ENCODE peak calls at places on chromosomes 3 and 15, in five cellular contexts. Y, M, R, I and Z are unnamed samples.

GRCh38 chr3:36729204-36730056 is 34.9 kb downstream of the DCLK3 start:
- DNase-seq in Y (no peak), I (no peak), R (peak), M (no peak), Z (no peak)

GRCh38 chr3:156816091-156816793 is 9.9 kb upstream of the LEKR1 start:
- DNase-seq in I (peak), R (no peak), Y (no peak), M (peak), Z (peak)

GRCh38 chr15:52318729-52319500 is 23.3 kb upstream of the MYO5C start:
- DNase-seq in I (no peak), R (no peak), Y (peak), M (no peak), Z (no peak)

GRCh38 chr3:126418256-126418530 is 23.5 kb downstream of the CFAP100 start:
- DNase-seq in Y (no peak), M (peak), R (peak), I (no peak), Z (peak)

GRCh38 chr15:68113273-68113672 is 59.2 kb downstream of the PIAS1 start:
- DNase-seq in R (peak), Y (no peak), M (no peak), I (no peak), Z (no peak)

GRCh38 chr15:42107483-42107882 is 13.1 kb upstream of the PLA2G4D start:
- DNase-seq in I (peak), R (no peak), Y (no peak), M (peak), Z (no peak)

GRCh38 chr15:66080791-66081475 is 172.6 kb downstream of the MEGF11 start:
- DNase-seq in I (no peak), M (no peak), R (peak), Y (no peak), Z (peak)

GRCh38 chr3:49465269-49466034 is 4.6 kb upstream of the DAG1 start:
- DNase-seq in Y (no peak), M (no peak), R (peak), I (peak), Z (no peak)

GRCh38 chr15:70762469-70763119 is 764 bp downstream of the UACA start:
- DNase-seq in Y (peak), R (peak), I (peak), M (peak), Z (peak)

GRCh38 chr3:101100361-101101009 is 107.3 kb upstream of the ABI3BP start:
- DNase-seq in M (no peak), Y (no peak), R (no peak), I (no peak), Z (no peak)

GRCh38 chr3:50237133-50237651 is 1.2 kb downstream of the GNAI2 start:
- DNase-seq in Y (no peak), I (no peak), M (peak), R (peak), Z (no peak)

GRCh38 chr3:8663177-8664061 is 18.8 kb upstream of the SSUH2 start:
- DNase-seq in M (no peak), Y (peak), I (peak), R (peak), Z (no peak)

GRCh38 chr3:111652492-111653180 is 57.5 kb upstream of the ZBED2 start:
- DNase-seq in M (no peak), Y (no peak), I (no peak), R (no peak), Z (no peak)

GRCh38 chr3:16286161-16286560 is 21.1 kb downstream of the OXNAD1 start:
- DNase-seq in R (no peak), I (no peak), M (no peak), Y (no peak), Z (no peak)

GRCh38 chr15:89381330-89381729 is 46.7 kb upstream of the POLG start:
- DNase-seq in Y (no peak), I (no peak), R (peak), M (peak), Z (no peak)

GRCh38 chr3:24401090-24401810 is 93.4 kb downstream of the THRB start:
- DNase-seq in Y (no peak), M (no peak), R (no peak), I (no peak), Z (no peak)

GRCh38 chr15:68209735-68210408 is 4.7 kb upstream of the CALML4 start:
- DNase-seq in I (no peak), Y (no peak), M (peak), R (no peak), Z (peak)

GRCh38 chr3:66985336-66985920 is 12.7 kb upstream of the KBTBD8 start:
- DNase-seq in Y (no peak), I (no peak), R (no peak), M (no peak), Z (no peak)

GRCh38 chr15:32671339-32672325 is 30.1 kb downstream of the SCG5 start:
- DNase-seq in R (no peak), M (no peak), I (no peak), Y (no peak), Z (no peak)

GRCh38 chr3:72661115-72661457 is 187.2 kb downstream of the SHQ1 start:
- DNase-seq in I (peak), R (peak), M (no peak), Y (peak), Z (peak)

GRCh38 chr3:61560452-61561373 is 658 bp upstream of the PTPRG start:
- DNase-seq in Y (peak), R (peak), I (peak), M (peak), Z (peak)

GRCh38 chr15:36208868-36209582 is 370.4 kb upstream of the CDIN1 start:
- DNase-seq in I (no peak), M (no peak), Y (no peak), R (no peak), Z (no peak)

GRCh38 chr3:150118219-150118618 is 147.5 kb upstream of the PFN2 start:
- DNase-seq in I (no peak), Y (no peak), R (no peak), M (no peak), Z (no peak)

GRCh38 chr3:106097817-106098410 is 229.1 kb upstream of the CBLB start:
- DNase-seq in Y (no peak), I (no peak), M (no peak), R (no peak), Z (no peak)

GRCh38 chr3:123301331-123302184 is 99.8 kb downstream of the SEC22A start:
- DNase-seq in I (no peak), R (no peak), M (peak), Y (no peak), Z (no peak)

GRCh38 chr15:42072141-42072685 is 22.1 kb downstream of the PLA2G4D start:
- DNase-seq in R (no peak), M (no peak), Y (no peak), I (no peak), Z (peak)

GRCh38 chr15:81256916-81257315 is 60.2 kb downstream of the IL16 start:
- DNase-seq in Y (no peak), M (no peak), I (no peak), R (peak), Z (no peak)
- TF ChIP-seq CTCF in Y (no peak), M (no peak), I (peak), R (peak), Z (no peak)

GRCh38 chr15:45457641-45458539 is 64.7 kb downstream of the SLC30A4 start:
- DNase-seq in Y (peak), I (peak), M (no peak), R (peak), Z (peak)
- TF ChIP-seq POLR2AphosphoS5 in Y (no peak), I (no peak), M (no peak), R (no peak), Z (peak)

DNA sequence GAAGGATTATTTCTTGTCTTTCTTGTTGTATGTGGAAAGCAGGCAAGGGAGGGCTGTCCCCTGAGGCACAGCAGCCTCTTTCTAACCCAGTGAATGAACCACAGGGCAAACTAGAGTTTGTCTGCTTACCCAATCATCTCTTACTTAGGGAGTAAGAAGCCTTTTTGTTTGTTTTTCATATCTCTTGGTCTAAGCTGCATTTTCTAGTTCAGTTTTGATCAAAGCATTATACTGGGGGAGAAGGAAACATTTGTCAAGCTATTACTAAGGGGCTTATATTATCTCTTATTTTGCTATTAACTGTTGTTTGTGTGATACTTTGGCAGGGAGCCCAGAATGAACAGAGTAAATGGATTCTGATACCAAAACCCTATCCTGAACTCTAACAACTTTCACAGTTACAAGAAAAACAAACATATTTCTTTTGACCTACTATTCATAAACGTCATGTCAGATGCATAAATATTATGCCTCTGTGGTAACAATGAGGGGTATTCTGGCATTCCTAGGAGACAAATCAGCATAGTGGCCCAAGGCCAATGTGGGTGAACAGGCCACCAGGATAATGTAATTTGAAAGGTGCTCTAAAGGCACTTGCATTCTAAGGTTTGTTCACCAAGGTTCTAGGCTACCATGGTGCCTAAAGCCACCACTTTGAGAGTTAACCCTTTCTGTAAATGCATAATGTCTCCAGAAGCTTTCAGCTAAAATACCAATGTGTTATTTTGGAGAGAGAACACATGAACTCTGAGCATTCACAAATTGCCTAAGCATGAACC is 271.6 kb upstream of the ZPLD1 start:
- DNase-seq in Y (peak), R (peak), I (peak), M (no peak), Z (no peak)
- TF ChIP-seq CTCF in Y (no peak), R (no peak), I (no peak), M (no peak), Z (no peak)

GRCh38 chr3:20931834-20932233 is 745.8 kb upstream of the SGO1 start:
- DNase-seq in M (no peak), R (no peak), I (no peak), Y (no peak), Z (no peak)
- TF ChIP-seq POLR2AphosphoS5 in M (no peak), R (no peak), I (no peak), Y (no peak), Z (no peak)

GRCh38 chr3:32176989-32177701 is 61.3 kb upstream of the CMTM8 start:
- DNase-seq in Y (no peak), R (peak), I (peak), M (no peak), Z (no peak)
- TF ChIP-seq CTCF in Y (peak), R (peak), I (peak), M (peak), Z (peak)